ENCODE peak calls at places on chromosomes 2 and 18, in five cellular contexts. G is lower lobe of right lung, D is heart left ventricle, S is endodermal cell, T is stomach. H is an unnamed sample.

GRCh38 chr18:67599277-67599676 is 82.8 kb upstream of the DSEL start:
- DNase-seq in T (no peak), S (no peak), G (no peak), D (no peak), H (peak; percentile 53)

GRCh38 chr2:133843091-133843490 is 274.8 kb upstream of the NCKAP5 start:
- DNase-seq in T (no peak), D (no peak), G (no peak), S (no peak), H (no peak)

GRCh38 chr2:231190531-231191197 is 7.8 kb upstream of the ARMC9 start:
- DNase-seq in T (peak; percentile 60), S (peak; percentile 92), D (peak; percentile 77), G (peak; percentile 72), H (peak; percentile 60)

GRCh38 chr2:178404380-178404767 is 46.6 kb downstream of the PRKRA start:
- DNase-seq in G (no peak), S (no peak), T (no peak), D (peak; percentile 29), H (no peak)

GRCh38 chr2:72131371-72131891 is 16.2 kb downstream of the CYP26B1 start:
- DNase-seq in S (peak; percentile 24), G (no peak), T (no peak), D (no peak), H (peak; percentile 40)

GRCh38 chr2:112944971-112945370 is 32.8 kb upstream of the IL36G start:
- DNase-seq in T (no peak), S (no peak), D (no peak), G (no peak), H (no peak)

GRCh38 chr2:109318150-109318948 is 189.3 kb downstream of the SH3RF3 start:
- DNase-seq in T (peak; percentile 50), G (peak; percentile 59), D (peak; percentile 87), S (no peak), H (no peak)

GRCh38 chr2:38862481-38862880 is 13.3 kb downstream of the DHX57 start:
- DNase-seq in D (no peak), T (no peak), G (no peak), S (no peak), H (no peak)

GRCh38 chr2:143081616-143082015 is 47.6 kb upstream of the ARHGAP15 start:
- DNase-seq in T (no peak), D (no peak), G (no peak), S (no peak), H (no peak)

GRCh38 chr18:28176933-28177827 is at the start of gene CDH2:
- DNase-seq in G (peak; percentile 44), D (peak; percentile 83), T (peak; percentile 51), S (peak; percentile 95), H (peak; percentile 85)

GRCh38 chr2:165791811-165792454 is 2.1 kb downstream of the GALNT3 start:
- DNase-seq in S (no peak), G (no peak), T (no peak), D (no peak), H (no peak)

GRCh38 chr18:38481576-38481975 is 916.0 kb upstream of the CELF4 start:
- DNase-seq in G (no peak), S (no peak), T (no peak), D (no peak), H (no peak)

GRCh38 chr2:229273384-229274338 is 2.6 kb upstream of the PID1 start:
- DNase-seq in G (peak; percentile 64), T (peak; percentile 31), S (peak; percentile 91), D (peak; percentile 37), H (peak; percentile 89)

GRCh38 chr18:69943021-69943420 is 4.7 kb downstream of the CD226 start:
- DNase-seq in G (no peak), D (no peak), T (no peak), S (no peak), H (no peak)
- TF ChIP-seq CTCF in G (no peak), D (no peak), T (no peak), S (peak; percentile 60), H (peak; percentile 9)

GRCh38 chr2:233139875-233140585 is 79.9 kb downstream of the INPP5D start:
- DNase-seq in S (peak; percentile 66), T (no peak), G (no peak), D (no peak), H (no peak)
- H3K4me3 ChIP-seq in S (no peak overlapping the region), T (no peak overlapping the region), G (no peak overlapping the region), D (no peak overlapping the region), H (no peak overlapping the region)

GRCh38 chr18:47080872-47081271 is 45.5 kb upstream of the ELOA2 start:
- DNase-seq in G (no peak), D (no peak), S (no peak), T (no peak), H (no peak)

GRCh38 chr18:47077111-47077510 is 41.7 kb upstream of the ELOA2 start:
- DNase-seq in T (no peak), G (no peak), S (no peak), D (no peak), H (no peak)

DNA sequence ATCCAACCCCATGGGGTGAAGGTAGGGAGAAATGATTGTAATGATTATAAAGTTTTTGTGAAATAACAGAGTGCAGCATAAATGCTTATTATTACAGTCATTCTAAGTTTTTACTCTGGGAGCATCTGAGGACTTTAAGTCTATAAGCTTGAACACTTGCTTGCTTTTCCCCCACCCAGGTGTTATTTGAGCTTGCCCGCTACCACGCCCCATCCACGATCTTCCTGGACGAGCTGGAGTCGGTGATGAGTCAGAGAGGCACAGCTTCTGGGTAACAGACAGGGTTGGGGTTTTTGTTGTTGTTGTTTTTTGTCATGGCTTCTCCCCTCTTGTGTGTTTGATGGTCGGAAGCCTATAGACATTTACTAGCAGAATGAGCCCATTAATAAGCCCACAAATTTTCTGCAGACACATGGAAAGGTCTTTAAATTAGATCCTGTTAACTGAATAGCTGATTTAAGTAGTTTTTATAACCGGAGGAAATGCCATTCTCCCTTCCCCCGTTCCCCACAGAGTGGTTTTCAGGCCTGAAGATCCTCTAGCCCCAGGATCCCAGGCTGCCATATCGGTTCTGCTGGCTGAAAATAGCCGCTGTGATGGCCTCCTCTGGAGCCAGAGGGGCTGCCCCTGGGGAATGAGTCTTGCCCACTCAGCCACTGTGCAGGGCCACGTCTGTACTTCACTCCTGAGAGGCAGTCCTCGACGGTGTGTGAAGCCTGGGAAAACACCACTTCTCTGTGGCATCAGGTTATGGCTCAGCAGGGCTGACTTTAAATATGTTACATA is 39.9 kb upstream of the ELOA2 start:
- DNase-seq in D (no peak), T (no peak), G (no peak), S (peak; percentile 69), H (no peak)
- H3K4me1 ChIP-seq in D (no peaks in the 10 kb centered on the region), T (no peaks in the 10 kb centered on the region), G (no peaks in the 10 kb centered on the region), S (no peaks in the 10 kb centered on the region), H (no peaks in the 10 kb centered on the region)

DNA sequence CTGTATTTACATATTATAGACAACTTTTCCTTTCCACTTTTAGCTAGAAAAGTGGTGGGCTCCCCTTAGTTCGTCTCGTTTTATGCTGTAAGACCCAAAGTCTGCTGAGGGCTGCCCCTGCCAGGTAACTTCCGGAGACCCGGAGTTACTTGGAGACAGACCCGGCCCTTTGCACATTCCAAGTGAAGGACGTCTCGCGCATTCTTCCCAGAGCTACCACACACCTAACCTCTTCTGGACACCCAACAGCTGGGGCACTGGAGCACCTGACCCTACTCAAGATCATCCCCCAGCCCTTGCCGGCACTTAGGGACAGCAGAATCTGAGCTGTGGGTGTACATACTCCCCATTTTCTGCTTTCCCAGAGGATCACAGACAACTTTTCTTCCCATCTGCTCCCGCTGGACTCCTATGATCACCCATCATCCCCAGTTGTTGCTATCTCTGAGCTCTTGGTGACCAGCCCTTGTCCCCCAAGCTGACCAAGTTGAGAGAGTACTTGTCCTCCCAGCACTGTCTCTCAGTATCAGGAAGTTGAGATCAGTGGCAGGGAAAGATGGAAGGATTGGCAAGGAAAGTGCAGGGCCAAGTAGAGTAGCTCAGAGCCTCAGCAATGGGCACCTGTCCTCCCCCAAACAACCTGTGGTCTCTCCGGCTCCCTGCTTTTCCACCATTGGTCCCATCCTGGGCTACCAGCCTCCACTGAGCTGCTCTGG is 8.4 kb upstream of the SATB2 start:
- DNase-seq in T (no peak), D (no peak), G (no peak), S (peak; percentile 65), H (no peak)
- TF ChIP-seq CTCF in T (no peak), D (no peak), G (no peak), S (no peak), H (no peak)

GRCh38 chr2:104854507-104855173 is 725 bp downstream of the POU3F3 start:
- DNase-seq in D (no peak), T (no peak), S (peak; percentile 65), G (no peak), H (no peak)
- H3K4me3 ChIP-seq in D (peak overlapping the region; percentile 39), T (peak overlapping the region; percentile 39), S (peak overlapping the region; percentile 77), G (no peak overlapping the region), H (no peak overlapping the region)

DNA sequence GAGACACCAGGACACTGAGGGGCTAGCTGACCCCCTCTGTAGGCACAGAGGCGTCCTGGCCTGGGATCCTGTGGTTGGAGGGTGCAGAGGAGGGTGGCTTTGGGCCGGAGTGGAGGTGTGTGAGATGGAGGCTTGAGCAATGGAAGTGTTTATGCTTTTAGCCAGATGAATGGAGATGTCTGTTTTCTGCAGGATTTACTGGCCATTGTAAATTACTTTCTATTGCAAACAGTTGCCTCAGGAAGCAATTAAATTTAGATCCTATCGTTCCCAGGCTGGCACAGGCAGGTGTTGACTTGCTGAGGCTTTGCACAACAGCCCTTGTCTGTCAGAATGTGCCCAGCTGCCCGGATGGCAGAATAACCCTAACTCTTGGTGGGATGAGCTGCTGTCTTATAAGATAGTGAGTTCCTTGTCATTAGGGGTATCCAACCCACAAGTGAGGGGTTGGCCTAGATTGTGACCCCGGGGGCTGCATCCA is 1.8 kb upstream of the ARID5A start:
- DNase-seq in S (no peak), T (no peak), G (no peak), D (no peak), H (peak; percentile 12)
- H3K4me1 ChIP-seq in S (no peaks in the 10 kb centered on the region), T (peaks cover 62% of the 10 kb centered on the region), G (peaks cover 75% of the 10 kb centered on the region), D (peaks cover 76% of the 10 kb centered on the region), H (no peaks in the 10 kb centered on the region)

DNA sequence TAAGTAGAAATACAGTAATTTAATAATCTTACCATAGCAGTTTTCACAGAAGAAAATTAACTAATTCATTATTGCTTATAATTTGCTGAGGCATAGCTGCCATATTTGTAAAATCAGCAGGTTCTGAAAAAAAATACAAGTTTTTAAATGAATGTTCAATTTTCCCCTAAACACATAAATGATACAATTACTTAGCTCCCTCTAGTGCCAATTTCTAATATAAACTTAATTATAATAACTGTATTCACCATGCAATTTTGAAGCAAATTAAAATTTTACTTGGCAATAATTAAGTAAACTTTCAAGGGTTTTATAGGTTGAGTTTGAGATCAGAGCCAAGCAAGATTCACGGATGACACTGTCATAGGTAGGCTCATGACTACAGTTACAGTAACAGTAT is 1321.6 kb upstream of the ACVR2A start:
- DNase-seq in G (no peak), T (no peak), S (no peak), D (no peak), H (no peak)
- TF ChIP-seq CTCF in G (peak; percentile 20), T (peak; percentile 15), S (peak; percentile 58), D (no peak), H (peak; percentile 40)

DNA sequence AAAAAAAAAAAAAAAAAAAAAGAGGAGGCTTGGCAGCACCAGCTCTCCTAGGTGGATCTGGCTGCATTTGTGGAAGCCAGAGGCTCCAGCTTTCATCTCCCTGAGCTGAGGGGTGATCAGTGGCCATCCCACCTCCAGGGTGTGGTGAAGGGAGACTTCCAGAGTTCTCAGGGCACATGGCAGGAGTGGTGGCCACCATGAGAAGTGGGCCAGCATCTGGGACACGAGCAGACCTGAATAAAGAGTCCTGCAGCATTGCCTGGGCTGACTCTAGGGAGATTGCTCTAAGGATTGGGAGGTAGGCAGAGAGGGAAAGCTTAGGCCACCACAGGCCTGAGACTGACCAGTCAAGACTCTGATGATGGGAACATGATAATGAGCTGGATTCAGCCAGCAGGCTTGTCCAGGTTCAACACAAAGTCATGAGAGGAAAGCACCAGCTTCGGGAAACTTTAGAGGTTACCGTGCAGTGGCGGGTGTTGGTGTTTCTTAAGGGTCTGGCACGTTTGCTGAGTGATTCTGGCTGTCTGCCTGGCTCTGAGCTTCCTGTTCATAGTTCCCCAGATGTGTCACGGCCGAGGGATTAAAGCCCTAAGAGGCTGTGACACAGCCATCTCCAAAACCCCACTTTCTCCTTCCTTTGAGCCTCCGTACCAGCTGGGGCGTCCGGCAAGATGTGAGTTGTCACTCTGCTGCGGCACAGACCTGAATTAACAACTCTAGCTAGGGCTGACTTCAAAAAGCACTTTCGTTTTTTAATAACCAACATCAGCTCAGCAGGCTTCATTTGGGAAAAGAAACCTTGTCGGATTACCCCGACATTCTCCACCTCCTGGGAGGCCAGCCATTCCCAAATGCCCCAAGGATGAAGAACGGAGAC is 38.3 kb upstream of the IL1R1 start:
- DNase-seq in D (peak; percentile 82), S (no peak), T (peak; percentile 74), G (peak; percentile 72), H (peak; percentile 63)
- H3K4me3 ChIP-seq in D (peak overlapping the region; percentile 60), S (no peak overlapping the region), T (peak overlapping the region; percentile 36), G (peak overlapping the region; percentile 45), H (peak overlapping the region; percentile 55)

H was measured in right lobe of liver.